ENCODE peak calls at places on chromosomes 4 and X, in eight cellular contexts. One of them, this sample, is unnamed.
A peak's percentile ranks its signal among the peaks of the same experiment; 100 is the strongest.

GRCh38 chr4:8188743-8189550 is 10.1 kb upstream of the SH3TC1 start:
- DNase-seq in activated CD4-positive, alpha-beta T cell treated with anti-CD3 and anti-CD28 coated beads, Interleukin-2, amount 50 U/mL, for 24 hours: no peak
- DNase-seq in GM23248: peak; percentile 43
- DNase-seq in omental fat pad: no peak
- DNase-seq in stimulated activated CD8-positive, alpha-beta memory T cell treated with anti-CD3 and anti-CD28 coated beads, Interleukin-12 subunit alpha, Interleukin-12 subunit beta, amount 100 ng/mL, for 4 hours: no peak
- DNase-seq in activated T-cell treated with anti-CD3 and anti-CD28 coated beads, Interleukin-2, amount 50 U/mL, for 72 hours: no peak
- DNase-seq in T-helper 17 cell: no peak
- DNase-seq in activated T-helper 1 cell treated with anti-CD3 and anti-CD28 coated beads, Interleukin-12 subunit alpha, Interleukin-12 subunit beta, Interleukin-2, Interleukin-4 antibody, amounts not matched to agents 30 ng/mL and 10 ng/mL and 1 ng/mL, durations not matched to agents 14 hours and 24 hours and 36 hours: no peak
- DNase-seq in this sample: no peak

GRCh38 chr4:108060686-108061321 is 71.1 kb downstream of the HADH start:
- DNase-seq in omental fat pad: no peak
- DNase-seq in GM23248: no peak
- DNase-seq in stimulated activated CD8-positive, alpha-beta memory T cell treated with anti-CD3 and anti-CD28 coated beads, Interleukin-12 subunit alpha, Interleukin-12 subunit beta, amount 100 ng/mL, for 4 hours: no peak
- DNase-seq in T-helper 17 cell: no peak
- DNase-seq in activated T-helper 1 cell treated with anti-CD3 and anti-CD28 coated beads, Interleukin-12 subunit alpha, Interleukin-12 subunit beta, Interleukin-2, Interleukin-4 antibody, amounts not matched to agents 30 ng/mL and 10 ng/mL and 1 ng/mL, durations not matched to agents 14 hours and 24 hours and 36 hours: no peak
- DNase-seq in activated T-cell treated with anti-CD3 and anti-CD28 coated beads, Interleukin-2, amount 50 U/mL, for 72 hours: no peak
- DNase-seq in activated CD4-positive, alpha-beta T cell treated with anti-CD3 and anti-CD28 coated beads, Interleukin-2, amount 50 U/mL, for 24 hours: no peak
- DNase-seq in this sample: no peak

GRCh38 chr4:11250510-11250909 is 178.2 kb downstream of the HS3ST1 start:
- DNase-seq in activated T-helper 1 cell treated with anti-CD3 and anti-CD28 coated beads, Interleukin-12 subunit alpha, Interleukin-12 subunit beta, Interleukin-2, Interleukin-4 antibody, amounts not matched to agents 30 ng/mL and 10 ng/mL and 1 ng/mL, durations not matched to agents 14 hours and 24 hours and 36 hours: no peak
- DNase-seq in T-helper 17 cell: no peak
- DNase-seq in GM23248: no peak
- DNase-seq in activated T-cell treated with anti-CD3 and anti-CD28 coated beads, Interleukin-2, amount 50 U/mL, for 72 hours: no peak
- DNase-seq in omental fat pad: no peak
- DNase-seq in activated CD4-positive, alpha-beta T cell treated with anti-CD3 and anti-CD28 coated beads, Interleukin-2, amount 50 U/mL, for 24 hours: no peak
- DNase-seq in stimulated activated CD8-positive, alpha-beta memory T cell treated with anti-CD3 and anti-CD28 coated beads, Interleukin-12 subunit alpha, Interleukin-12 subunit beta, amount 100 ng/mL, for 4 hours: no peak
- DNase-seq in this sample: no peak

GRCh38 chrX:7088968-7089615 is 58.4 kb upstream of the STS start:
- DNase-seq in activated T-helper 1 cell treated with anti-CD3 and anti-CD28 coated beads, Interleukin-12 subunit alpha, Interleukin-12 subunit beta, Interleukin-2, Interleukin-4 antibody, amounts not matched to agents 30 ng/mL and 10 ng/mL and 1 ng/mL, durations not matched to agents 14 hours and 24 hours and 36 hours: no peak
- DNase-seq in GM23248: no peak
- DNase-seq in stimulated activated CD8-positive, alpha-beta memory T cell treated with anti-CD3 and anti-CD28 coated beads, Interleukin-12 subunit alpha, Interleukin-12 subunit beta, amount 100 ng/mL, for 4 hours: peak; percentile 35
- DNase-seq in activated T-cell treated with anti-CD3 and anti-CD28 coated beads, Interleukin-2, amount 50 U/mL, for 72 hours: peak; percentile 13
- DNase-seq in activated CD4-positive, alpha-beta T cell treated with anti-CD3 and anti-CD28 coated beads, Interleukin-2, amount 50 U/mL, for 24 hours: peak; percentile 7
- DNase-seq in omental fat pad: no peak
- DNase-seq in T-helper 17 cell: no peak
- DNase-seq in this sample: no peak

GRCh38 chrX:103615781-103616180 is 8.0 kb downstream of the TCEAL3 start:
- DNase-seq in T-helper 17 cell: no peak
- DNase-seq in activated T-cell treated with anti-CD3 and anti-CD28 coated beads, Interleukin-2, amount 50 U/mL, for 72 hours: no peak
- DNase-seq in activated T-helper 1 cell treated with anti-CD3 and anti-CD28 coated beads, Interleukin-12 subunit alpha, Interleukin-12 subunit beta, Interleukin-2, Interleukin-4 antibody, amounts not matched to agents 30 ng/mL and 10 ng/mL and 1 ng/mL, durations not matched to agents 14 hours and 24 hours and 36 hours: no peak
- DNase-seq in stimulated activated CD8-positive, alpha-beta memory T cell treated with anti-CD3 and anti-CD28 coated beads, Interleukin-12 subunit alpha, Interleukin-12 subunit beta, amount 100 ng/mL, for 4 hours: no peak
- DNase-seq in omental fat pad: no peak
- DNase-seq in GM23248: peak; percentile 36
- DNase-seq in activated CD4-positive, alpha-beta T cell treated with anti-CD3 and anti-CD28 coated beads, Interleukin-2, amount 50 U/mL, for 24 hours: no peak
- DNase-seq in this sample: no peak

GRCh38 chr4:102759835-102760644 is 728 bp downstream of the MANBA start:
- DNase-seq in stimulated activated CD8-positive, alpha-beta memory T cell treated with anti-CD3 and anti-CD28 coated beads, Interleukin-12 subunit alpha, Interleukin-12 subunit beta, amount 100 ng/mL, for 4 hours: no peak
- DNase-seq in activated T-cell treated with anti-CD3 and anti-CD28 coated beads, Interleukin-2, amount 50 U/mL, for 72 hours: peak; percentile 36
- DNase-seq in GM23248: peak; percentile 80
- DNase-seq in omental fat pad: peak; percentile 27
- DNase-seq in activated CD4-positive, alpha-beta T cell treated with anti-CD3 and anti-CD28 coated beads, Interleukin-2, amount 50 U/mL, for 24 hours: peak; percentile 3
- DNase-seq in activated T-helper 1 cell treated with anti-CD3 and anti-CD28 coated beads, Interleukin-12 subunit alpha, Interleukin-12 subunit beta, Interleukin-2, Interleukin-4 antibody, amounts not matched to agents 30 ng/mL and 10 ng/mL and 1 ng/mL, durations not matched to agents 14 hours and 24 hours and 36 hours: peak; percentile 4
- DNase-seq in T-helper 17 cell: no peak
- DNase-seq in this sample: peak; percentile 91

GRCh38 chr4:8594097-8595038 is 1.8 kb downstream of the CPZ start:
- DNase-seq in activated T-cell treated with anti-CD3 and anti-CD28 coated beads, Interleukin-2, amount 50 U/mL, for 72 hours: peak; percentile 22
- DNase-seq in T-helper 17 cell: no peak
- DNase-seq in activated T-helper 1 cell treated with anti-CD3 and anti-CD28 coated beads, Interleukin-12 subunit alpha, Interleukin-12 subunit beta, Interleukin-2, Interleukin-4 antibody, amounts not matched to agents 30 ng/mL and 10 ng/mL and 1 ng/mL, durations not matched to agents 14 hours and 24 hours and 36 hours: no peak
- DNase-seq in stimulated activated CD8-positive, alpha-beta memory T cell treated with anti-CD3 and anti-CD28 coated beads, Interleukin-12 subunit alpha, Interleukin-12 subunit beta, amount 100 ng/mL, for 4 hours: no peak
- DNase-seq in omental fat pad: no peak
- DNase-seq in activated CD4-positive, alpha-beta T cell treated with anti-CD3 and anti-CD28 coated beads, Interleukin-2, amount 50 U/mL, for 24 hours: no peak
- DNase-seq in GM23248: peak; percentile 86
- DNase-seq in this sample: peak; percentile 17

GRCh38 chr4:40325406-40326019 is 9.6 kb upstream of the CHRNA9 start:
- DNase-seq in omental fat pad: no peak
- DNase-seq in activated T-helper 1 cell treated with anti-CD3 and anti-CD28 coated beads, Interleukin-12 subunit alpha, Interleukin-12 subunit beta, Interleukin-2, Interleukin-4 antibody, amounts not matched to agents 30 ng/mL and 10 ng/mL and 1 ng/mL, durations not matched to agents 14 hours and 24 hours and 36 hours: peak; percentile 54
- DNase-seq in stimulated activated CD8-positive, alpha-beta memory T cell treated with anti-CD3 and anti-CD28 coated beads, Interleukin-12 subunit alpha, Interleukin-12 subunit beta, amount 100 ng/mL, for 4 hours: peak; percentile 22
- DNase-seq in activated CD4-positive, alpha-beta T cell treated with anti-CD3 and anti-CD28 coated beads, Interleukin-2, amount 50 U/mL, for 24 hours: peak; percentile 63
- DNase-seq in activated T-cell treated with anti-CD3 and anti-CD28 coated beads, Interleukin-2, amount 50 U/mL, for 72 hours: peak; percentile 67
- DNase-seq in T-helper 17 cell: peak; percentile 46
- DNase-seq in GM23248: peak; percentile 86
- DNase-seq in this sample: peak; percentile 33

GRCh38 chr4:1496116-1496642 is 89.9 kb upstream of the NKX1-1 start:
- DNase-seq in activated T-helper 1 cell treated with anti-CD3 and anti-CD28 coated beads, Interleukin-12 subunit alpha, Interleukin-12 subunit beta, Interleukin-2, Interleukin-4 antibody, amounts not matched to agents 30 ng/mL and 10 ng/mL and 1 ng/mL, durations not matched to agents 14 hours and 24 hours and 36 hours: no peak
- DNase-seq in activated T-cell treated with anti-CD3 and anti-CD28 coated beads, Interleukin-2, amount 50 U/mL, for 72 hours: no peak
- DNase-seq in GM23248: no peak
- DNase-seq in omental fat pad: no peak
- DNase-seq in activated CD4-positive, alpha-beta T cell treated with anti-CD3 and anti-CD28 coated beads, Interleukin-2, amount 50 U/mL, for 24 hours: no peak
- DNase-seq in T-helper 17 cell: no peak
- DNase-seq in stimulated activated CD8-positive, alpha-beta memory T cell treated with anti-CD3 and anti-CD28 coated beads, Interleukin-12 subunit alpha, Interleukin-12 subunit beta, amount 100 ng/mL, for 4 hours: no peak
- DNase-seq in this sample: no peak

GRCh38 chrX:131895002-131895401 is 128.1 kb upstream of the STK26 start:
- DNase-seq in T-helper 17 cell: no peak
- DNase-seq in stimulated activated CD8-positive, alpha-beta memory T cell treated with anti-CD3 and anti-CD28 coated beads, Interleukin-12 subunit alpha, Interleukin-12 subunit beta, amount 100 ng/mL, for 4 hours: no peak
- DNase-seq in omental fat pad: no peak
- DNase-seq in activated T-helper 1 cell treated with anti-CD3 and anti-CD28 coated beads, Interleukin-12 subunit alpha, Interleukin-12 subunit beta, Interleukin-2, Interleukin-4 antibody, amounts not matched to agents 30 ng/mL and 10 ng/mL and 1 ng/mL, durations not matched to agents 14 hours and 24 hours and 36 hours: no peak
- DNase-seq in activated CD4-positive, alpha-beta T cell treated with anti-CD3 and anti-CD28 coated beads, Interleukin-2, amount 50 U/mL, for 24 hours: no peak
- DNase-seq in activated T-cell treated with anti-CD3 and anti-CD28 coated beads, Interleukin-2, amount 50 U/mL, for 72 hours: no peak
- DNase-seq in GM23248: peak; percentile 26
- DNase-seq in this sample: no peak

GRCh38 chr4:139453041-139453370 is 915 bp upstream of the RAB33B start:
- DNase-seq in activated T-helper 1 cell treated with anti-CD3 and anti-CD28 coated beads, Interleukin-12 subunit alpha, Interleukin-12 subunit beta, Interleukin-2, Interleukin-4 antibody, amounts not matched to agents 30 ng/mL and 10 ng/mL and 1 ng/mL, durations not matched to agents 14 hours and 24 hours and 36 hours: no peak
- DNase-seq in GM23248: peak; percentile 89
- DNase-seq in activated T-cell treated with anti-CD3 and anti-CD28 coated beads, Interleukin-2, amount 50 U/mL, for 72 hours: peak; percentile 69
- DNase-seq in stimulated activated CD8-positive, alpha-beta memory T cell treated with anti-CD3 and anti-CD28 coated beads, Interleukin-12 subunit alpha, Interleukin-12 subunit beta, amount 100 ng/mL, for 4 hours: no peak
- DNase-seq in activated CD4-positive, alpha-beta T cell treated with anti-CD3 and anti-CD28 coated beads, Interleukin-2, amount 50 U/mL, for 24 hours: peak; percentile 60
- DNase-seq in omental fat pad: no peak
- DNase-seq in T-helper 17 cell: peak; percentile 54
- DNase-seq in this sample: peak; percentile 69

GRCh38 chr4:73573794-73574528 is 46.3 kb downstream of the RASSF6 start:
- DNase-seq in activated T-cell treated with anti-CD3 and anti-CD28 coated beads, Interleukin-2, amount 50 U/mL, for 72 hours: peak; percentile 23
- DNase-seq in stimulated activated CD8-positive, alpha-beta memory T cell treated with anti-CD3 and anti-CD28 coated beads, Interleukin-12 subunit alpha, Interleukin-12 subunit beta, amount 100 ng/mL, for 4 hours: no peak
- DNase-seq in activated T-helper 1 cell treated with anti-CD3 and anti-CD28 coated beads, Interleukin-12 subunit alpha, Interleukin-12 subunit beta, Interleukin-2, Interleukin-4 antibody, amounts not matched to agents 30 ng/mL and 10 ng/mL and 1 ng/mL, durations not matched to agents 14 hours and 24 hours and 36 hours: no peak
- DNase-seq in T-helper 17 cell: no peak
- DNase-seq in omental fat pad: peak; percentile 27
- DNase-seq in GM23248: peak; percentile 74
- DNase-seq in activated CD4-positive, alpha-beta T cell treated with anti-CD3 and anti-CD28 coated beads, Interleukin-2, amount 50 U/mL, for 24 hours: no peak
- DNase-seq in this sample: no peak

GRCh38 chr4:89949782-89950387 is 55.2 kb downstream of the MMRN1 start:
- DNase-seq in GM23248: peak; percentile 8
- DNase-seq in omental fat pad: no peak
- DNase-seq in activated T-helper 1 cell treated with anti-CD3 and anti-CD28 coated beads, Interleukin-12 subunit alpha, Interleukin-12 subunit beta, Interleukin-2, Interleukin-4 antibody, amounts not matched to agents 30 ng/mL and 10 ng/mL and 1 ng/mL, durations not matched to agents 14 hours and 24 hours and 36 hours: no peak
- DNase-seq in activated T-cell treated with anti-CD3 and anti-CD28 coated beads, Interleukin-2, amount 50 U/mL, for 72 hours: no peak
- DNase-seq in stimulated activated CD8-positive, alpha-beta memory T cell treated with anti-CD3 and anti-CD28 coated beads, Interleukin-12 subunit alpha, Interleukin-12 subunit beta, amount 100 ng/mL, for 4 hours: no peak
- DNase-seq in activated CD4-positive, alpha-beta T cell treated with anti-CD3 and anti-CD28 coated beads, Interleukin-2, amount 50 U/mL, for 24 hours: no peak
- DNase-seq in T-helper 17 cell: no peak
- DNase-seq in this sample: no peak

GRCh38 chr4:185740471-185740873 is 71.5 kb downstream of the SORBS2 start:
- DNase-seq in activated T-cell treated with anti-CD3 and anti-CD28 coated beads, Interleukin-2, amount 50 U/mL, for 72 hours: no peak
- DNase-seq in T-helper 17 cell: no peak
- DNase-seq in omental fat pad: no peak
- DNase-seq in activated T-helper 1 cell treated with anti-CD3 and anti-CD28 coated beads, Interleukin-12 subunit alpha, Interleukin-12 subunit beta, Interleukin-2, Interleukin-4 antibody, amounts not matched to agents 30 ng/mL and 10 ng/mL and 1 ng/mL, durations not matched to agents 14 hours and 24 hours and 36 hours: no peak
- DNase-seq in GM23248: no peak
- DNase-seq in stimulated activated CD8-positive, alpha-beta memory T cell treated with anti-CD3 and anti-CD28 coated beads, Interleukin-12 subunit alpha, Interleukin-12 subunit beta, amount 100 ng/mL, for 4 hours: no peak
- DNase-seq in activated CD4-positive, alpha-beta T cell treated with anti-CD3 and anti-CD28 coated beads, Interleukin-2, amount 50 U/mL, for 24 hours: no peak
- DNase-seq in this sample: no peak